ENCODE peak calls at places on chromosomes 16 and 17, in five cellular contexts. U is cardiac muscle cell; C is RWPE1; T is activated CD8-positive, alpha-beta T cell treated with anti-CD3 and anti-CD28 coated beads for 36 hours; N is AG04450. Z is an unnamed sample.
A peak's percentile ranks its signal among the peaks of the same experiment; 100 is the strongest.

GRCh38 chr17:80671039-80671822 is 126.6 kb downstream of the RPTOR start:
- DNase-seq in U (no peak), C (no peak), T (no peak), N (no peak), Z (no peak)

GRCh38 chr16:17335826-17336492 is 134.8 kb downstream of the XYLT1 start:
- DNase-seq in U (no peak), C (no peak), T (no peak), N (no peak), Z (no peak)

GRCh38 chr16:25691519-25692091 is at the start of gene HS3ST4:
- DNase-seq in U (no peak), C (no peak), T (no peak), N (no peak), Z (no peak)

GRCh38 chr16:81431554-81432353 is 12.9 kb upstream of the CMIP start:
- DNase-seq in U (peak; percentile 78), C (no peak), T (no peak), N (peak; percentile 20), Z (peak; percentile 11)

GRCh38 chr16:3158014-3158497 is 23.2 kb downstream of the ZNF213 start:
- DNase-seq in U (peak; percentile 25), C (no peak), T (no peak), N (no peak), Z (no peak)

GRCh38 chr16:82744958-82745357 is 118.2 kb downstream of the CDH13 start:
- DNase-seq in U (no peak), C (no peak), T (no peak), N (no peak), Z (no peak)

GRCh38 chr16:47197536-47198179 is 53.9 kb upstream of the NETO2 start:
- DNase-seq in U (peak; percentile 92), C (no peak), T (no peak), N (no peak), Z (peak; percentile 2)

GRCh38 chr16:138049-138417 is 440 bp downstream of the NPRL3 start:
- DNase-seq in U (peak; percentile 22), C (peak; percentile 27), T (peak; percentile 37), N (no peak), Z (no peak)

GRCh38 chr17:32515677-32516383 is 29.0 kb downstream of the CDK5R1 start:
- DNase-seq in U (no peak), C (no peak), T (peak; percentile 44), N (no peak), Z (no peak)

GRCh38 chr16:88566158-88566557 is 4.0 kb upstream of the ZC3H18 start:
- DNase-seq in U (peak; percentile 33), C (no peak), T (peak; percentile 92), N (peak; percentile 15), Z (peak; percentile 10)

GRCh38 chr17:74368341-74369152 is 1.2 kb downstream of the GPR142 start:
- DNase-seq in U (peak; percentile 72), C (peak; percentile 76), T (peak; percentile 82), N (no peak), Z (peak; percentile 19)

GRCh38 chr16:19860146-19861030 is 24.3 kb downstream of the GPRC5B start:
- DNase-seq in U (peak; percentile 65), C (peak; percentile 51), T (no peak), N (peak; percentile 34), Z (peak; percentile 34)

GRCh38 chr16:49462989-49463371 is 89.4 kb downstream of the C16orf78 start:
- DNase-seq in U (no peak), C (no peak), T (peak; percentile 21), N (no peak), Z (no peak)

GRCh38 chr17:31357831-31358400 is 33.6 kb upstream of the RAB11FIP4 start:
- DNase-seq in U (no peak), C (no peak), T (no peak), N (no peak), Z (peak; percentile 19)

GRCh38 chr17:39671651-39672521 is 3.6 kb downstream of the PNMT start:
- DNase-seq in U (peak; percentile 54), C (peak; percentile 36), T (peak; percentile 34), N (no peak), Z (no peak)

GRCh38 chr16:68722119-68723024 is 14.7 kb upstream of the CDH1 start:
- DNase-seq in U (no peak), C (no peak), T (no peak), N (no peak), Z (no peak)

GRCh38 chr16:86634290-86634689 is 55.9 kb downstream of the FOXL1 start:
- DNase-seq in U (peak; percentile 36), C (peak; percentile 50), T (no peak), N (no peak), Z (no peak)

GRCh38 chr16:1308036-1308976 is 1.1 kb upstream of the UBE2I start:
- DNase-seq in U (no peak), C (no peak), T (no peak), N (no peak), Z (no peak)

GRCh38 chr17:15213381-15214087 is 51.6 kb downstream of the PMP22 start:
- DNase-seq in U (peak; percentile 46), C (no peak), T (peak; percentile 7), N (no peak), Z (peak; percentile 24)

GRCh38 chr17:80307994-80308671 is 47.5 kb downstream of the RNF213 start:
- DNase-seq in U (no peak), C (no peak), T (no peak), N (no peak), Z (no peak)

GRCh38 chr16:2177561-2177960 is 18.8 kb downstream of the CASKIN1 start:
- DNase-seq in U (no peak), C (no peak), T (no peak), N (no peak), Z (no peak)

GRCh38 chr16:4615389-4616046 is 830 bp upstream of the UBALD1 start:
- DNase-seq in U (no peak), C (no peak), T (peak; percentile 19), N (no peak), Z (no peak)

GRCh38 chr17:50146230-50146926 is 4.1 kb downstream of the PPP1R9B start:
- DNase-seq in U (no peak), C (no peak), T (peak; percentile 58), N (no peak), Z (no peak)

GRCh38 chr16:86495756-86496261 is 14.5 kb upstream of the FOXF1 start:
- DNase-seq in U (no peak), C (no peak), T (no peak), N (no peak), Z (no peak)

GRCh38 chr16:54163197-54163843 is 123.3 kb downstream of the IRX3 start:
- DNase-seq in U (no peak), C (no peak), T (no peak), N (no peak), Z (no peak)

GRCh38 chr16:73713817-73714495 is 582.7 kb upstream of the PSMD7 start:
- DNase-seq in U (peak; percentile 24), C (no peak), T (peak; percentile 5), N (no peak), Z (no peak)

GRCh38 chr16:3101018-3101840 is 2.1 kb upstream of the ZSCAN10 start:
- DNase-seq in U (peak; percentile 42), C (peak; percentile 31), T (peak; percentile 61), N (no peak), Z (no peak)

GRCh38 chr16:24769806-24770205 is 40.4 kb downstream of the TNRC6A start:
- DNase-seq in U (peak; percentile 91), C (no peak), T (no peak), N (peak; percentile 15), Z (peak; percentile 40)

DNA sequence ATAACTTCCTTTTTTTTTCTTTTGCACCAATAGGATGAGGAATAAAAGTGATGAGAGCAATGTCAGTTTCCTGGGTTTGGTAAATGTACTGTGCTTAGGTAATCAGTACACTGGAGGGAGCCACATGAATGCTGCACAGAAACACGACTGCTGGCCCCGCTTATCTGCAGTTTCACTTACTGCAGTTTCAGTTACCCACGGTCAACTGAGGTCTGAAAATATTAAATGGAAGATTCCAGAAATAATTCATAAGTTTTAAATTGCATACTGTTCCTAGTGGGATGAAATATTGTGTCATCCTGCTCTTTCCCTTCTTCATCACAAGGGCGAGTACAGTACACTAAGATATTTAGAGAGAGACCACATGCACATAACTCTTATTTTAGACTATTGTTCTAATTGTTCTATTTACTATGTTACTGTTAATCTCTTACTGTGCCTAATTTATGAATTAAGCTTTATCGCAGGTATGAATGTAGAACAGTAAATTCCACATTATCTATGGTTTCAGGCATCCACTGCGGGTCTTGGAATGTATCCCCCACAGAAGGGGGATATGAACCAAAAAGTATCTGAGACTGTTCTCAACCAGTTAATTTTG is 6.4 kb upstream of the LGALS3BP start:
- DNase-seq in U (peak; percentile 80), C (no peak), T (peak; percentile 57), N (no peak), Z (no peak)
- TF ChIP-seq CTCF in U (peak; percentile 54), C (no peak), T (peak; percentile 50), N (peak; percentile 22), Z (peak; percentile 20)

GRCh38 chr17:37218849-37219248 is 156.9 kb upstream of the C17orf78 start:
- DNase-seq in U (no peak), C (no peak), T (no peak), N (no peak), Z (no peak)

GRCh38 chr17:37225458-37225857 is 150.3 kb upstream of the C17orf78 start:
- DNase-seq in U (no peak), C (no peak), T (no peak), N (no peak), Z (no peak)

GRCh38 chr17:37220609-37220953 is 155.2 kb upstream of the C17orf78 start:
- DNase-seq in U (peak; percentile 52), C (no peak), T (peak; percentile 43), N (peak; percentile 16), Z (no peak)

GRCh38 chr17:37219876-37220608 is 155.7 kb upstream of the C17orf78 start:
- DNase-seq in U (no peak), C (no peak), T (no peak), N (no peak), Z (no peak)

DNA sequence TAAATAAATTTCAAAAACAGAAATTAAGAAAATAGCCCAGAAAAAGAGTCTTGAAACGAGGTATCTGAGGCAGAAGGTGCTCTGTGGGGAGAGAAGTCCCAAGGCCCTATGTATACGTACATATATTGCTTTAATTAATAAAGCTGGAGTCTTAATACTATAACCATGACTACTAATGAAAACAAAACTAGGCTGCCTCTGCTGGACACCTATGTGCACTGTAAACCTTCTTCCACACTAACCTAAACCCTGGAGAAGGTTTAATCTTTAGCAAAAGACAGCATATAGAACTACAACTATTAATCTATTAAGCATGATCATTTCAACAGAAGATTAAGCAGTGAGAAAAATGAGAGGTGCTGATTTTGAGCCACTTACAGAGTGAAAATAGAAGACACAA is 153.9 kb upstream of the C17orf78 start:
- DNase-seq in U (no peak), C (no peak), T (no peak), N (no peak), Z (no peak)
- TF ChIP-seq CTCF in U (no peak), C (no peak), T (no peak), N (peak; percentile 18), Z (no peak)

DNA sequence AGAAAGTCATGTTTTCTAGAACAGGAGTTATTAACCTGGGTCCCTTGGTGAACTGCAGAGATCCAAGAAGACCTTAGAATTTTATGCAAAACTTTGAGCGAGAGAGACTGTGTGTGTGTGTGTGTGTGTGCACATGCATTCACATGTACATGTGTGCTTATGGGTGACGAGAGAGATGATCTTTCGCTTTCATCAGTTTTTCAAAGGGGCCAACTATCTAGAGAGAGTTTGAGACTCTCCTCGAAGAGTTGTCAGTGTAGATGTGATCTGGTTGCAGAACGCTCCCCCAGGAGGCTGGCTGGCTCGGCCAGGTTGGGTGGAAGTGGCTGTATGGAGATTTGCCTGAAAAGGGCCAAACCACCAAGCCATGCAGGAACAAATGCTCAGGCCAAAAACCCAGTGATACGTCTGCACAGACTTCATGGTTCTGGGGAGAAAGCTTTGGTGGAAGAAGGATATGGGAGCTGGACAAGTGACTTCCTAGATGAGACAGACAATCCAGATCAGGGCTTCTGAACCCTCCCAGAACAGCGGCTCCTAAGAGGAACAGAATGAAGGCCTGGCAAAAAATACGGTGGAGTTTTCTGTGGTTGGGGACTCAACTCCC is 6.1 kb downstream of the PIK3R5 start:
- DNase-seq in U (no peak), C (no peak), T (no peak), N (no peak), Z (no peak)
- TF ChIP-seq CTCF in U (no peak), C (no peak), T (no peak), N (no peak), Z (no peak)

GRCh38 chr17:41917192-41917591 is 1.6 kb downstream of the ACLY start:
- DNase-seq in U (peak; percentile 56), C (peak; percentile 8), T (no peak), N (no peak), Z (peak; percentile 49)
- TF ChIP-seq CTCF in U (no peak), C (no peak), T (no peak), N (no peak), Z (no peak)